ENCODE peak calls at places on chromosomes 7 and 10, in four cellular contexts. X is GM10248, W is transverse colon, H is tibial nerve. I is an unnamed sample.

GRCh38 chr10:77010430-77010829 is 627.2 kb downstream of the KCNMA1 start:
- DNase-seq in H (no peak), X (no peak), W (no peak), I (no peak)

GRCh38 chr7:111274882-111275281 is 184.0 kb downstream of the LRRN3 start:
- DNase-seq in W (no peak), H (no peak), X (no peak), I (no peak)

GRCh38 chr10:44298713-44299112 is 86.2 kb downstream of the CXCL12 start:
- DNase-seq in X (no peak), H (no peak), W (no peak), I (no peak)

GRCh38 chr7:39353615-39354376 is 212.4 kb upstream of the YAE1 start:
- DNase-seq in X (no peak), W (peak), H (no peak), I (peak)

GRCh38 chr10:31129880-31130405 is 98.3 kb upstream of the ZNF438 start:
- DNase-seq in W (no peak), H (no peak), X (no peak), I (no peak)

GRCh38 chr10:31774928-31775668 is 153.5 kb downstream of the ARHGAP12 start:
- DNase-seq in W (no peak), H (no peak), X (no peak), I (no peak)

GRCh38 chr10:124663766-124664360 is 80.3 kb downstream of the FAM53B start:
- DNase-seq in X (no peak), W (no peak), H (no peak), I (no peak)

GRCh38 chr7:2760098-2760889 is 72.3 kb downstream of the AMZ1 start:
- DNase-seq in W (peak), H (no peak), X (no peak), I (peak)

GRCh38 chr7:117825132-117825531 is 48.1 kb downstream of the CTTNBP2 start:
- DNase-seq in H (no peak), X (no peak), W (no peak), I (no peak)

GRCh38 chr10:69223028-69223342 is 2.9 kb downstream of the HKDC1 start:
- DNase-seq in H (no peak), X (no peak), W (no peak), I (no peak)

GRCh38 chr7:21753071-21753470 is 192.6 kb downstream of the CDCA7L start:
- DNase-seq in H (no peak), X (no peak), W (no peak), I (no peak)

GRCh38 chr7:2247141-2247985 is 5.3 kb downstream of the NUDT1 start:
- DNase-seq in H (no peak), W (no peak), X (peak), I (peak)

GRCh38 chr7:142323706-142324105 is 65.8 kb upstream of the PRSS58 start:
- DNase-seq in H (no peak), W (peak), X (no peak), I (peak)

GRCh38 chr7:64997927-64998391 is 7.1 kb upstream of the ZNF117 start:
- DNase-seq in W (no peak), H (no peak), X (no peak), I (no peak)

GRCh38 chr7:15920953-15921352 is 234.5 kb upstream of the MEOX2 start:
- DNase-seq in H (no peak), X (no peak), W (no peak), I (no peak)

GRCh38 chr10:70266701-70267100 is 17.1 kb downstream of the NPFFR1 start:
- DNase-seq in W (no peak), H (no peak), X (no peak), I (no peak)

GRCh38 chr7:150373049-150373801 is 4.6 kb downstream of the REPIN1 start:
- DNase-seq in X (no peak), W (peak), H (no peak), I (no peak)

GRCh38 chr10:29392376-29393021 is 103.6 kb downstream of the LYZL1 start:
- DNase-seq in X (peak), H (no peak), W (peak), I (peak)

GRCh38 chr7:81594767-81595166 is 175.1 kb downstream of the HGF start:
- DNase-seq in X (no peak), H (no peak), W (no peak), I (no peak)

GRCh38 chr7:18495412-18496335 is at the start of gene HDAC9:
- DNase-seq in X (peak), W (peak), H (no peak), I (no peak)

GRCh38 chr7:95396136-95397032 is at the start of gene PON3:
- DNase-seq in H (no peak), W (peak), X (peak), I (peak)
- TF ChIP-seq CTCF in H (no peak), W (peak), X (peak), I (peak)

GRCh38 chr7:98730331-98730730 is 113.2 kb downstream of the NPTX2 start:
- DNase-seq in W (no peak), X (no peak), H (no peak), I (no peak)

GRCh38 chr7:98731651-98732050 is 114.6 kb downstream of the NPTX2 start:
- DNase-seq in H (no peak), X (no peak), W (no peak), I (no peak)

GRCh38 chr7:98735801-98736200 is 118.7 kb downstream of the NPTX2 start:
- DNase-seq in H (no peak), X (no peak), W (no peak), I (no peak)

GRCh38 chr7:98737176-98737575 is 120.1 kb downstream of the NPTX2 start:
- DNase-seq in H (no peak), W (no peak), X (no peak), I (no peak)

GRCh38 chr7:98733036-98733435 is 116.0 kb downstream of the NPTX2 start:
- DNase-seq in W (peak), H (no peak), X (peak), I (peak)
- TF ChIP-seq CTCF in W (no peak), H (no peak), X (peak), I (peak)

DNA sequence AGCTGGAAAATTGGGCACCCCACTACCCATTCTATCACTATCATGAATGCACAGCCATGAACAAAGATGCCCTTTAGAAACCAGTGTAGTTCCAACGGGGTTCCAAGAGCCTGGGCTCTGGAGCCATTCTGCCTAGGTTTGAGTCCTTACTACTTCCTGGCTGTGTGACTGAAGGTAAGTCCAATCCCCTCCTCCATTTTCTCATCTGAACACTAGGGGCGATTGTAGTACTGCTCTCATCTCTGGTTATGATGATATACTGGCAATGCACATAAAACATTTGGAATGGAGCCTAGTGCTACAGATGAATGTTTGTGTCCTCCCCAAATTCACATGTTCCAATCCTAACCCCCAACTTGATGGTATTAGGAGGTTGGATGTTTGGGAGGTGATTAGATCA is 28.1 kb upstream of the CDH23 start:
- DNase-seq in X (no peak), W (no peak), H (no peak), I (no peak)
- TF ChIP-seq CTCF in X (no peak), W (no peak), H (no peak), I (no peak)

DNA sequence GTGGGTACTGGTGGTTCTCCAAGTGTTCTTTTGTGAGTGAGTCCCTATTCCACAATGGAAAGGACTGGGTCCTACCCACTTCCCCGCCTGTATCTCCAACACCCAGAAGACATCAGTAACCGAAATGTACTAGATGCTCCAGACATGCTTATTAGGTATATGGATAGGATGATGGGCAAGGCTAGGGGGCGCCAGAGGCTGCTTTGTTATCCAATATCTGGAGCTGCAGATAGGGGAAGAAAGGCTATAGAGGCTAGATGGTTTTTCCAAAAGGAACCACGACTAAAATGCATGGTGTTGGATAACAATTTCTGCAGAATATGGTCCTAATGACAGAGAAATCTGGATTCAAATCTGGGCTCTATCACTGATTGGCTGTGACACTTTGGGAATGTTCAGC is 56.2 kb upstream of the TM9SF3 start:
- DNase-seq in H (peak), X (peak), W (peak), I (peak)
- TF ChIP-seq CTCF in H (peak), X (peak), W (peak), I (peak)

GRCh38 chr10:71982269-71983178 is 18.3 kb downstream of the CHST3 start:
- DNase-seq in X (no peak), W (no peak), H (no peak), I (no peak)
- TF ChIP-seq CTCF in X (no peak), W (no peak), H (no peak), I (no peak)

GRCh38 chr7:102320181-102320580 is 33.5 kb downstream of the SH2B2 start:
- DNase-seq in H (peak), W (no peak), X (no peak), I (no peak)

GRCh38 chr7:102318482-102318971 is 31.9 kb downstream of the SH2B2 start:
- DNase-seq in H (no peak), W (no peak), X (no peak), I (no peak)

GRCh38 chr7:102319671-102320070 is 33.0 kb downstream of the SH2B2 start:
- DNase-seq in W (no peak), X (no peak), H (no peak), I (no peak)

GRCh38 chr7:102313997-102314780 is 27.5 kb downstream of the SH2B2 start:
- DNase-seq in H (no peak), X (no peak), W (no peak), I (no peak)

DNA sequence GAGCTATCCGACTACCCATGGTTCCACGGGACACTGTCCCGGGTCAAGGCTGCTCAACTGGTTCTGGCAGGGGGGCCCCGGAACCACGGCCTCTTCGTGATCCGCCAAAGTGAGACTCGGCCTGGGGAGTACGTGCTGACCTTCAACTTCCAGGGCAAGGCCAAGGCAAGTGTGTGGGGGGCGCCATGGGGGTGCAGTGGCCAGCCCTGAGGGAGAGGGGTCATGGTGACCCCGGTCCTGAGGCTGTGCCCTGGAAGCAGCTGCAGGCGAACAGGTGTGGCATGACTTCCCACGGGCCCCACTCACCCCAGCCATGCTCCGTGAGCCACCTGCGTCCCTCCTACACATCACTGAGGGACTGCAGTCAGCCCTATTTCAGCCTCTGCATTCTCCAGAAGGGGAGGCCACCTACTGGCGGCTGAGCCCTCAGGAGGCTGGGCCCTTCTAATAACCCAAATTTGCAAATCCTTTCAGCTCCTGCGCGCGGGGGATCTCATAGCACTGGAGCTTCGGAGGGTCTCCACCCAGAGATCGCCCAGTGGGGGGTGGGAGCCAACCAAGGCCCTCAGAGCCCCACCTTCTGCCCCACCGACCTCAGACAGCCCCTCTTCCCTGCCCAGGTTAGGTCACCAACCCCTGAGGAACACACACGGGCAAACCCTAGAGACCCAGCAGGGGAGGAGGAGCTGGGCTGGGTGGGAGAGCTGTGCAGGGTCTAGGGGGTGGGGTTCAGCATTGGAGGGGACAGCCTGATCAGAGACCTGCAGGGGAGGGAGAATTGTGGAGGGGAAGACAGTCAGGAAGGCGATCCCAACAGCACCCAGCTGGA is 30.8 kb downstream of the SH2B2 start:
- DNase-seq in X (no peak), H (no peak), W (no peak), I (no peak)
- TF ChIP-seq CTCF in X (peak), H (no peak), W (no peak), I (no peak)

GRCh38 chr10:122301811-122302115 is 30.7 kb downstream of the BTBD16 start:
- DNase-seq in H (no peak), X (no peak), W (no peak), I (no peak)

GRCh38 chr10:122302315-122302714 is 31.2 kb downstream of the BTBD16 start:
- DNase-seq in X (no peak), W (no peak), H (no peak), I (no peak)

GRCh38 chr10:122306282-122306681 is 35.2 kb downstream of the BTBD16 start:
- DNase-seq in H (no peak), X (no peak), W (no peak), I (no peak)

GRCh38 chr10:122303271-122304053 is 32.4 kb downstream of the BTBD16 start:
- DNase-seq in X (no peak), H (no peak), W (no peak), I (no peak)

DNA sequence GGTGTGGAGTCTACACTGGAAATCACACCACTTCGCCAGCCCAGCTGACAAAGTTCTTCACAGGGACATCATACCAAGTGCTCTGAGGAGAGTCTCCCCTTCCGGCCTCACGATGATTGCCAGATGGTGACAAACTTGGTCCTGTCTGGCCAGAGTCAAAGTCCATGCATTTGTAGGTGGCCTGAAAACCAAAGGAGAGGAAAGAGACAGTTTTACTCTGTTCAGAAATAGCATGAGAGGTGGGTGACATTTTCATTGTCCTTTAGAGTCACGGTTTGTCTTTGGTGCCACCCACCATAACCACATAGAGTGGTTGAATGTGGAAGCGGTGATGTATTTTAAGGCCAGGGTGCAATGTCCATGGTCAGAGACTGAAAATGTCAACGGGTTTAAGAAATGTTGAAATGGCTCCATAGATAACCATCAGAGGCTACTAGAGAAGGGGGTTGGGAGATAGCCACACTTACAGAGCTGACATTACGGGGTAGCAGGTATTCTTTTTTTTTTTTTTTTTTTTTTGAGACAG is 33.0 kb downstream of the BTBD16 start:
- DNase-seq in H (no peak), X (no peak), W (no peak), I (no peak)
- TF ChIP-seq CTCF in H (no peak), X (no peak), W (no peak), I (no peak)

GRCh38 chr10:113108180-113108835 is 158.3 kb downstream of the TCF7L2 start:
- DNase-seq in H (no peak), W (no peak), X (peak), I (peak)
- TF ChIP-seq CTCF in H (peak), W (peak), X (peak), I (peak)

GRCh38 chr10:126373137-126373536 is 15.1 kb downstream of the ADAM12 start:
- DNase-seq in H (no peak), X (no peak), W (peak), I (no peak)
- TF ChIP-seq CTCF in H (no peak), X (no peak), W (no peak), I (no peak)

GRCh38 chr10:52778511-52779392 is 6.2 kb upstream of the MBL2 start:
- DNase-seq in W (no peak), X (no peak), H (no peak), I (peak)
- TF ChIP-seq CTCF in W (no peak), X (peak), H (peak), I (peak)

I was measured in endothelial cell.